ENCODE peak calls at places on chromosomes 1 and 21, in seven cellular contexts. One of them, this sample, is unnamed.

GRCh38 chr1:215835951-215836350 is 268.8 kb downstream of the KCTD3 start:
- DNase-seq in GM12878: no peak
- DNase-seq in H1: no peak
- DNase-seq in NT2/D1: no peak
- DNase-seq in HepG2: no peak
- DNase-seq in HCT116: no peak
- DNase-seq in K562: no peak
- DNase-seq in this sample: no peak

GRCh38 chr1:161044908-161045748 is 649 bp downstream of the USF1 start:
- DNase-seq in H1: peak; percentile 64
- DNase-seq in GM12878: peak; percentile 73
- DNase-seq in K562: peak; percentile 73
- DNase-seq in HepG2: peak; percentile 79
- DNase-seq in HCT116: no peak
- DNase-seq in NT2/D1: peak; percentile 28
- DNase-seq in this sample: peak; percentile 79

GRCh38 chr1:194252189-194252588 is 1065.8 kb upstream of the B3GALT2 start:
- DNase-seq in HCT116: no peak
- DNase-seq in HepG2: no peak
- DNase-seq in GM12878: no peak
- DNase-seq in H1: no peak
- DNase-seq in K562: no peak
- DNase-seq in NT2/D1: no peak
- DNase-seq in this sample: no peak

GRCh38 chr21:37700641-37701202 is 215.5 kb downstream of the KCNJ6 start:
- DNase-seq in H1: peak; percentile 48
- DNase-seq in K562: peak; percentile 80
- DNase-seq in NT2/D1: peak; percentile 92
- DNase-seq in HepG2: peak; percentile 48
- DNase-seq in HCT116: peak; percentile 73
- DNase-seq in GM12878: peak; percentile 56
- DNase-seq in this sample: peak; percentile 76

GRCh38 chr1:6871300-6871972 is 86.2 kb downstream of the CAMTA1 start:
- DNase-seq in H1: no peak
- DNase-seq in K562: no peak
- DNase-seq in GM12878: no peak
- DNase-seq in NT2/D1: no peak
- DNase-seq in HepG2: no peak
- DNase-seq in HCT116: no peak
- DNase-seq in this sample: no peak

GRCh38 chr1:222918746-222919477 is 104.1 kb downstream of the DISP1 start:
- DNase-seq in HepG2: no peak
- DNase-seq in NT2/D1: no peak
- DNase-seq in HCT116: no peak
- DNase-seq in GM12878: no peak
- DNase-seq in H1: no peak
- DNase-seq in K562: no peak
- DNase-seq in this sample: no peak

GRCh38 chr1:41313661-41314131 is 47.5 kb upstream of the FOXO6 start:
- DNase-seq in K562: peak; percentile 73
- DNase-seq in HepG2: peak; percentile 24
- DNase-seq in H1: peak; percentile 70
- DNase-seq in HCT116: peak; percentile 43
- DNase-seq in NT2/D1: peak; percentile 68
- DNase-seq in GM12878: no peak
- DNase-seq in this sample: peak; percentile 47

GRCh38 chr1:23436520-23437354 is 12.2 kb upstream of the TCEA3 start:
- DNase-seq in H1: peak; percentile 99
- DNase-seq in HCT116: no peak
- DNase-seq in GM12878: no peak
- DNase-seq in NT2/D1: peak; percentile 11
- DNase-seq in HepG2: no peak
- DNase-seq in K562: peak; percentile 100
- DNase-seq in this sample: peak; percentile 62

GRCh38 chr1:181324797-181325616 is 158.3 kb upstream of the CACNA1E start:
- DNase-seq in GM12878: no peak
- DNase-seq in NT2/D1: no peak
- DNase-seq in K562: no peak
- DNase-seq in HepG2: no peak
- DNase-seq in HCT116: peak; percentile 66
- DNase-seq in H1: no peak
- DNase-seq in this sample: no peak

GRCh38 chr21:39149882-39150281 is 33.4 kb downstream of the PSMG1 start:
- DNase-seq in NT2/D1: no peak
- DNase-seq in HepG2: no peak
- DNase-seq in K562: no peak
- DNase-seq in H1: no peak
- DNase-seq in HCT116: no peak
- DNase-seq in GM12878: no peak
- DNase-seq in this sample: no peak

GRCh38 chr1:37317870-37318431 is 156.4 kb upstream of the ZC3H12A start:
- DNase-seq in K562: no peak
- DNase-seq in H1: no peak
- DNase-seq in HepG2: no peak
- DNase-seq in HCT116: no peak
- DNase-seq in NT2/D1: no peak
- DNase-seq in GM12878: no peak
- DNase-seq in this sample: peak; percentile 73

GRCh38 chr1:245652660-245653427 is 498.1 kb downstream of the KIF26B start:
- DNase-seq in NT2/D1: no peak
- DNase-seq in GM12878: no peak
- DNase-seq in HCT116: no peak
- DNase-seq in H1: no peak
- DNase-seq in HepG2: no peak
- DNase-seq in K562: no peak
- DNase-seq in this sample: no peak

GRCh38 chr1:211639500-211640361 is 35.7 kb downstream of the NEK2 start:
- DNase-seq in HCT116: no peak
- DNase-seq in NT2/D1: no peak
- DNase-seq in K562: no peak
- DNase-seq in H1: no peak
- DNase-seq in GM12878: no peak
- DNase-seq in HepG2: peak; percentile 78
- DNase-seq in this sample: no peak

GRCh38 chr1:41566274-41566885 is 81.9 kb upstream of the EDN2 start:
- DNase-seq in HepG2: no peak
- DNase-seq in K562: no peak
- DNase-seq in H1: no peak
- DNase-seq in NT2/D1: no peak
- DNase-seq in GM12878: no peak
- DNase-seq in HCT116: no peak
- DNase-seq in this sample: no peak

GRCh38 chr21:27759091-27759659 is 792.3 kb upstream of the ADAMTS5 start:
- DNase-seq in HepG2: no peak
- DNase-seq in HCT116: no peak
- DNase-seq in K562: no peak
- DNase-seq in GM12878: no peak
- DNase-seq in H1: peak; percentile 55
- DNase-seq in NT2/D1: no peak
- DNase-seq in this sample: no peak

GRCh38 chr1:10646347-10646861 is 150.0 kb downstream of the CASZ1 start:
- DNase-seq in H1: no peak
- DNase-seq in GM12878: no peak
- DNase-seq in HepG2: no peak
- DNase-seq in HCT116: peak; percentile 33
- DNase-seq in K562: peak; percentile 63
- DNase-seq in NT2/D1: no peak
- DNase-seq in this sample: peak; percentile 75

GRCh38 chr21:46126321-46127238 is 28.7 kb downstream of the COL6A2 start:
- DNase-seq in HepG2: no peak
- DNase-seq in NT2/D1: no peak
- DNase-seq in HCT116: no peak
- DNase-seq in GM12878: no peak
- DNase-seq in H1: peak; percentile 39
- DNase-seq in K562: no peak
- DNase-seq in this sample: peak; percentile 38

GRCh38 chr1:247156787-247157232 is 15.0 kb downstream of the ZNF124 start:
- DNase-seq in HepG2: no peak
- DNase-seq in GM12878: no peak
- DNase-seq in H1: no peak
- DNase-seq in NT2/D1: no peak
- DNase-seq in K562: no peak
- DNase-seq in HCT116: no peak
- DNase-seq in this sample: no peak
- H3K36me3 ChIP-seq in HepG2: peaks cover 57% of the 10 kb centered on the region
- H3K36me3 ChIP-seq in GM12878: peaks cover 7% of the 10 kb centered on the region
- H3K36me3 ChIP-seq in H1: peaks cover 8% of the 10 kb centered on the region
- H3K36me3 ChIP-seq in NT2/D1: peaks cover 75% of the 10 kb centered on the region
- H3K36me3 ChIP-seq in K562: peaks cover 73% of the 10 kb centered on the region
- H3K36me3 ChIP-seq in HCT116: peaks cover 8% of the 10 kb centered on the region
- H3K36me3 ChIP-seq in this sample: peaks cover 33% of the 10 kb centered on the region

DNA sequence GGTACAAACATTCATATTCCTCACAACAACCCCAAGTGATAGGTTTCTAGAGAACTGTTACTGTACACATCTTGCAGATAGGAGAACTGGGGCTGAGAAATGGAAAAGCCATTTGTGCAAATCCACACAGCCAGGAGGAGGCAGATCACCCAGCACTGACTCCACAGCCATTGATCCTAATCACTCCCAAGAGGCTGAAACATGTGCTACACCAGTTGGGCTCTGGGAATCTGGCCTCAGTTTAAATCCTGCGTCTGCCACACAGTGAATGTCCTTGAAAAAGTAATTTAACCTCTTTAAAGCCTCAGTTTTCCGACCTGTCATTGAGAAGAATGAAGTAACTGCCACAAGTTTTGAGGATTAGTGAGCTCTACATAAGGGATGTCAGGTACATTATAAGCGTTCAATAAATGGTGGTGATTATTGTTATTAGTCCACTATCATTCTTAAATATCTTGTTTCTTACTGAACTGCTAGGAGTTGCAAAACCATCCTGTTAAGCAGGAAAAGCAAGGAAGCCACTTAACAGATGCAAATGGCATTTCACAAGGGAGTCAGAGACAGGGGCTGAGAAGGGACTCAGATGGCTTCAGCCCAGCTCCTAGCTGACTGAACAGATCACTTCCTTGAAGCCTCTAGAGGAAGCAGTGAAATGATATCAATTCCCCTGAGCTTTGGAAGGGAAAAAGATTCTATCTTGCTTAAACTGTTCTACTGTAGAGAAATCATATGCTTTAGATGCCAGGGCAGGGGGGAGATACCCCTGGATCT is 151.3 kb downstream of the ST6GALNAC5 start:
- DNase-seq in HepG2: no peak
- DNase-seq in NT2/D1: no peak
- DNase-seq in K562: no peak
- DNase-seq in GM12878: no peak
- DNase-seq in HCT116: no peak
- DNase-seq in H1: peak; percentile 33
- DNase-seq in this sample: no peak
- TF ChIP-seq YY1 in HepG2: no peak
- TF ChIP-seq YY1 in NT2/D1: no peak
- TF ChIP-seq YY1 in K562: no peak
- TF ChIP-seq YY1 in GM12878: no peak
- TF ChIP-seq YY1 in HCT116: no peak
- TF ChIP-seq YY1 in H1: no peak
- TF ChIP-seq YY1 in this sample: no peak

GRCh38 chr1:153792631-153793041 is 17.4 kb downstream of the SLC27A3 start:
- DNase-seq in GM12878: no peak
- DNase-seq in HepG2: no peak
- DNase-seq in K562: no peak
- DNase-seq in NT2/D1: no peak
- DNase-seq in H1: no peak
- DNase-seq in HCT116: no peak
- DNase-seq in this sample: no peak

GRCh38 chr1:153789478-153790148 is 14.4 kb downstream of the SLC27A3 start:
- DNase-seq in K562: no peak
- DNase-seq in HepG2: no peak
- DNase-seq in GM12878: no peak
- DNase-seq in NT2/D1: no peak
- DNase-seq in H1: no peak
- DNase-seq in HCT116: no peak
- DNase-seq in this sample: no peak

GRCh38 chr1:153790996-153791855 is 16.0 kb downstream of the SLC27A3 start:
- DNase-seq in K562: no peak
- DNase-seq in HCT116: no peak
- DNase-seq in GM12878: peak; percentile 95
- DNase-seq in H1: no peak
- DNase-seq in HepG2: no peak
- DNase-seq in NT2/D1: no peak
- DNase-seq in this sample: no peak

GRCh38 chr1:153791856-153792253 is 16.6 kb downstream of the SLC27A3 start:
- DNase-seq in H1: no peak
- DNase-seq in K562: no peak
- DNase-seq in HCT116: no peak
- DNase-seq in NT2/D1: no peak
- DNase-seq in HepG2: no peak
- DNase-seq in GM12878: no peak
- DNase-seq in this sample: no peak

DNA sequence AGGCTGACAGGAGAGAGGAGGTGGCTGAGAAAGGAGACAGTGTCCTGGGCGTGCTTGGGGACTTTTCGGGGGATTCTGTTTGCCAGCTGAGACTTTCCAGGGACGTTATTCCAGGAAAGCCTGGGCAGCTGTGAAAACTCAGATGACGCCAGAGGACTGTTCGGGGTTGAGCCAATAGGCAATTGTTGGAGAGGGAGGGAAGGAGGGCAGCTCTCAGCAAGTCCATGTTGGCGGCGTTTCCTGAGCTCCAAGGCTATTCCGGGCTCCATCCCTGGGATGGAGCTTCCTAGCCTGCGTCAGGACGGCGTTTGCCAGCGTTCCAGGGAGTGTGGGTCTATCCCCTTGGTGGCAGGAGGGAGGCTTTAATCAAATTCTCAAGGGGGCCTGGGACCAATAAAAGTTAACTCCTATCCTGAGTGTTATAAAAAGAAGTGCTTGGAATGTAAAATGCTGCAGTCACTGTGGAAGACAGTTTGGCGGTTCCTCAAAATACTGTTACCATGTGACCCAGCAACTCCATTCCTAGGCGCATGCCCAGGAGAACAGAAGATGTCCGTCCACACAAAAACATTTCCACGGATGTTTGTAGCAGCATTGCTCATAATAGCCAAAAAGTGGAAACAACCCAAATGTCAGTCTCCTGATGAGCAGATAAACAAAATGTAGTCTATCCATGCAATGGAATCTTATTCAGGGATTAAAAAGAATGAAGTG is 15.2 kb downstream of the SLC27A3 start:
- DNase-seq in HepG2: no peak
- DNase-seq in K562: no peak
- DNase-seq in NT2/D1: no peak
- DNase-seq in H1: no peak
- DNase-seq in GM12878: no peak
- DNase-seq in HCT116: no peak
- DNase-seq in this sample: no peak
- H3K36me3 ChIP-seq in HepG2: no peaks in the 10 kb centered on the region
- H3K36me3 ChIP-seq in K562: no peaks in the 10 kb centered on the region
- H3K36me3 ChIP-seq in NT2/D1: no peaks in the 10 kb centered on the region
- H3K36me3 ChIP-seq in H1: no peaks in the 10 kb centered on the region
- H3K36me3 ChIP-seq in GM12878: no peaks in the 10 kb centered on the region
- H3K36me3 ChIP-seq in HCT116: no peaks in the 10 kb centered on the region
- H3K36me3 ChIP-seq in this sample: no peaks in the 10 kb centered on the region

DNA sequence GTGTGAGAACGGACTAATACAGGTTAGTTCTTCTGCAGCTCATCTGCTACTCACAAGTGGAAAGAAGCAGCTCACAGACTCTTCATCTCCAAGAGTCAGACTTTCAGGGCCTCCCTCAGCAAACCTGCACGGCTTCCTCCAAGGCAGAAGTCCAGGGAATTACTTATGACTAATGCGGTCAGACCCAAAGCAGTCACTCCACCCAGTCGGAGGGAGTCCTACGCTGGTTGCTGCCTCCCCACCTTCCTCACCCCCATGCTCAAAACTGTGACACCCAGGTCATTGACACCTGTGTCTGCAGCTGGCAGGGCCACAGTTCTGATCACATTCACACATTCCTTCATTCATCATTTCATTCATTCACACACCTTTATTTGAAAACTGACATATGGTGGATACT is 38.4 kb upstream of the PRDM2 start:
- DNase-seq in H1: no peak
- DNase-seq in NT2/D1: no peak
- DNase-seq in K562: no peak
- DNase-seq in HepG2: no peak
- DNase-seq in GM12878: no peak
- DNase-seq in HCT116: no peak
- DNase-seq in this sample: no peak
- TF ChIP-seq YY1 in H1: no peak
- TF ChIP-seq YY1 in NT2/D1: no peak
- TF ChIP-seq YY1 in K562: no peak
- TF ChIP-seq YY1 in HepG2: no peak
- TF ChIP-seq YY1 in GM12878: no peak
- TF ChIP-seq YY1 in HCT116: no peak
- TF ChIP-seq YY1 in this sample: no peak

This sample was measured in SK-N-SH.